ENCODE peak calls at places on chromosome 22, in ten cellular contexts. L is BJ; G is left lung; V is CD8-positive, alpha-beta T cell; N is neural progenitor cell; T is mesendoderm; O is H7; H is breast epithelium; D is transverse colon; U is colonic mucosa. A is an unnamed sample. For H3K36me3, the result is how much of the 10 kb centered on the place peaks cover.

GRCh38 chr22:42282943-42283287 is 12.5 kb upstream of the TCF20 start:
- DNase-seq in L (no peak), G (peak), V (no peak), N (peak), T (no peak), O (no peak), H (no peak), D (no peak), U (no peak), A (no peak)

GRCh38 chr22:48581821-48582469 is 1245.7 kb downstream of the BRD1 start:
- DNase-seq in L (no peak), G (no peak), V (no peak), N (peak), T (peak), O (no peak), H (no peak), D (no peak), U (no peak), A (peak)

GRCh38 chr22:42932857-42933782 is 76.0 kb upstream of the ARFGAP3 start:
- DNase-seq in L (no peak), G (peak), V (no peak), N (no peak), T (no peak), O (no peak), H (no peak), D (no peak), U (no peak), A (no peak)

GRCh38 chr22:33076368-33076767 is 18.2 kb upstream of the SYN3 start:
- DNase-seq in L (no peak), G (no peak), V (no peak), N (peak), T (peak), O (no peak), H (no peak), D (no peak), U (no peak), A (no peak)

GRCh38 chr22:30217698-30218565 is 28.6 kb downstream of the LIF start:
- DNase-seq in L (no peak), G (no peak), V (no peak), N (no peak), T (no peak), O (no peak), H (no peak), D (no peak), U (no peak), A (no peak)

GRCh38 chr22:49994361-49995058 is 18.1 kb downstream of the IL17REL start:
- DNase-seq in L (no peak), G (no peak), V (no peak), N (no peak), T (no peak), O (peak), H (no peak), D (peak), U (peak), A (no peak)

GRCh38 chr22:47801541-47802245 is 1039.2 kb downstream of the TBC1D22A start:
- DNase-seq in L (no peak), G (no peak), V (peak), N (no peak), T (no peak), O (no peak), H (no peak), D (no peak), U (no peak), A (no peak)

GRCh38 chr22:42799462-42800405 is 57.3 kb downstream of the ARFGAP3 start:
- DNase-seq in L (no peak), G (no peak), V (no peak), N (no peak), T (peak), O (peak), H (no peak), D (no peak), U (no peak), A (peak)

GRCh38 chr22:19097518-19097917 is 24.7 kb downstream of the DGCR2 start:
- DNase-seq in L (no peak), G (no peak), V (no peak), N (no peak), T (no peak), O (no peak), H (no peak), D (no peak), U (no peak), A (no peak)

GRCh38 chr22:49322861-49323622 is 504.6 kb downstream of the BRD1 start:
- DNase-seq in L (no peak), G (peak), V (peak), N (no peak), T (no peak), O (peak), H (peak), D (no peak), U (no peak), A (no peak)

GRCh38 chr22:41596776-41597634 is 7.4 kb upstream of the PMM1 start:
- DNase-seq in L (no peak), G (peak), V (no peak), N (peak), T (peak), O (peak), H (peak), D (peak), U (peak), A (peak)

GRCh38 chr22:49642331-49642730 is 185.3 kb downstream of the BRD1 start:
- DNase-seq in L (no peak), G (no peak), V (no peak), N (no peak), T (no peak), O (no peak), H (no peak), D (no peak), U (no peak), A (no peak)

GRCh38 chr22:37904572-37905533 is 1.2 kb upstream of the MICALL1 start:
- DNase-seq in L (peak), G (peak), V (no peak), N (no peak), T (peak), O (no peak), H (no peak), D (peak), U (peak), A (peak)

GRCh38 chr22:30245985-30246901 is at the start of gene LIF:
- DNase-seq in L (no peak), G (no peak), V (peak), N (peak), T (peak), O (peak), H (no peak), D (peak), U (peak), A (peak)

GRCh38 chr22:35540600-35541253 is at the start of gene RASD2:
- DNase-seq in L (no peak), G (no peak), V (no peak), N (peak), T (peak), O (peak), H (peak), D (peak), U (peak), A (peak)

GRCh38 chr22:34851918-34852662 is 213.9 kb upstream of the ISX start:
- DNase-seq in L (no peak), G (no peak), V (no peak), N (peak), T (peak), O (peak), H (no peak), D (no peak), U (no peak), A (no peak)

GRCh38 chr22:40428796-40429195 is 58.4 kb downstream of the SGSM3 start:
- DNase-seq in L (no peak), G (peak), V (no peak), N (no peak), T (no peak), O (no peak), H (no peak), D (no peak), U (no peak), A (no peak)

GRCh38 chr22:40432625-40433024 is 62.2 kb downstream of the SGSM3 start:
- DNase-seq in L (no peak), G (no peak), V (no peak), N (no peak), T (no peak), O (no peak), H (no peak), D (no peak), U (no peak), A (no peak)

GRCh38 chr22:40429481-40429880 is 59.1 kb downstream of the SGSM3 start:
- DNase-seq in L (no peak), G (peak), V (no peak), N (no peak), T (no peak), O (no peak), H (no peak), D (no peak), U (no peak), A (no peak)

GRCh38 chr22:40432167-40432566 is 61.8 kb downstream of the SGSM3 start:
- DNase-seq in L (no peak), G (no peak), V (no peak), N (no peak), T (no peak), O (no peak), H (no peak), D (no peak), U (no peak), A (no peak)

GRCh38 chr22:40431021-40431420 is 60.6 kb downstream of the SGSM3 start:
- DNase-seq in L (no peak), G (no peak), V (no peak), N (no peak), T (no peak), O (no peak), H (no peak), D (no peak), U (no peak), A (no peak)
- H3K36me3 ChIP-seq in L (under half), G (under half), V (half or more), N (under half), T (under half), O (under half), H (under half), D (under half), U (under half), A (under half)

DNA sequence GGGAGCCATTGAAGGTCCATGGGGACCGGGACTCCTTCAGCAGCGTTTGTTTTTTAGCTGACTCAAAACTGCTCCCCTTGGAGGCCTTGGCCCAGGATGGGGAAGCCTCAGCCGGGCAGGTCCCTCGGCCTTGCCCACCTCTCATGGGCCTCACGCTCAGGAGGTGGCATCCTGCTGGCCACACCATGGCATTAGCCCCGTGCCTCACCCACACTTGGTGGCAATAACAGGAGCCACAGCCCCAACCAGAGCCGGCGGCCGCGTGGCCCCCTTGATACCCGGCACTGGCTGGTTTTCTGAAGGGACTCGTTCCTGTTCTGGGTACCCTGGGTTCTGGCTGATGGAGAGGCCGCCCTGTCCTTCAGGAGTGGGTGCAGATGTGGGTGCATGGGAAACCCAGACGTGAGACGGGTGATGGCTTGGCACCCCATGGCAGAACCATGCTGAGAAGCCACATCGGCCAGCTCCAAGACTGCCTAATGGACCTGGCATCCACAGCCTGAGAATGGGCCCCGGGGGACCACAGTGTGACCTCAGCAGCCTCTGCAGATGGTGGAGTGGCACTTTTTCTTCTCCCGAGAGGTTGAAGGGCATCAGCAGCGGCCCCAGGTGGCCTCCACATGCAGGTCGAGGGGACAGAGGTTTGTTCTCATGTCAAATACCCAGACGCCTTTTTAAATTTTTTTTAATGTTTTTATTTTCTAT is 49.8 kb upstream of the PPARA start:
- DNase-seq in L (no peak), G (no peak), V (no peak), N (no peak), T (no peak), O (no peak), H (no peak), D (no peak), U (no peak), A (no peak)
- H3K36me3 ChIP-seq in L (half or more), G (under half), V (under half), N (under half), T (under half), O (under half), H (under half), D (under half), U (under half), A (half or more)

DNA sequence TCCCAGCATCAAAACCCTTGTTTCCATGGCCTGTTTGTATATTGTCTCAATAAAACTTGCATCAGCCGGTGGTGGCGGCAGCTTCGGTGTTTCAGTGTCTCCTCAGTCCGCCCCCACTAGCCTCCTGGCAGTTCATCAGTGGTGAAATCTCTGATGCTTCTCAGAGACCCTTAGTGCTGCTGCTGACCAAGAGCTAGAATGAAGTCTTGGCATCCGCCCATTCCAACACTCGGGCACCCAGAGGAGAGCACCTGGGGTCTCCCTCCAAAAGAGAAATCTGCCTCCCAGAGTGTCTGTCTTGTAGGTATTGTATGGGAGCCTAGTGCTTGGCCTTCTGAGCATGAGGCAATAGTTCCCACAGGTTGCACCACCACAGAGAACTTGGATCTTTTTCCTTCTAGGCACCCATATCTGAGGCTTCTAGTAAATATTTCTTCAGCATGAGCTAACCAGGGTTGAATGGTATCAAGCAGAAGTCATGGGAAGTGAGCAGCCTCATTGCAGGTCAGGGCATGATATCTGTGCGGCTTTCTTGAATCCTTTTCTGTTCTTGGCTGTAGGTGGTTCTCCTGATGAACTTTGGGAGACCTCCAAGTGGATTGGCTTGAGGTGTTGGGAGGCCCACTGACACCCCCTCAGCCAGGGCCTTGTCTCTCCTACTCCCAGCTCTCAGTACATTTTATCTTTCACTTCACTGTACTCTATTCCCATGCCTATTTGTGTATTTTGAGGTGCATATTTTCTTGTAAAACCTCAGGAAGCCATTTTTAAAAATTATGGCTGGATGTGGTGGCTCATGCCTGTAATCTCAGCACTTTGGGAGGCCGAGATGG is 13.2 kb upstream of the AIFM3 start:
- DNase-seq in L (peak), G (no peak), V (no peak), N (no peak), T (no peak), O (no peak), H (peak), D (no peak), U (no peak), A (no peak)
- H3K36me3 ChIP-seq in L (under half), G (under half), V (under half), N (under half), T (under half), O (under half), H (under half), D (under half), U (under half), A (under half)

GRCh38 chr22:29053048-29053702 is 8.5 kb downstream of the C22orf31 start:
- DNase-seq in L (no peak), G (no peak), V (no peak), N (no peak), T (no peak), O (no peak), H (no peak), D (no peak), U (no peak), A (no peak)

GRCh38 chr22:29050457-29050856 is 11.2 kb downstream of the C22orf31 start:
- DNase-seq in L (no peak), G (no peak), V (no peak), N (no peak), T (no peak), O (no peak), H (no peak), D (no peak), U (no peak), A (no peak)

GRCh38 chr22:29044657-29045176 is 16.9 kb downstream of the C22orf31 start:
- DNase-seq in L (no peak), G (no peak), V (no peak), N (no peak), T (no peak), O (no peak), H (no peak), D (no peak), U (no peak), A (no peak)

GRCh38 chr22:29049655-29050263 is 11.9 kb downstream of the C22orf31 start:
- DNase-seq in L (no peak), G (no peak), V (no peak), N (no peak), T (no peak), O (peak), H (no peak), D (no peak), U (no peak), A (no peak)

GRCh38 chr22:29048822-29049654 is 12.6 kb downstream of the C22orf31 start:
- DNase-seq in L (no peak), G (no peak), V (no peak), N (no peak), T (no peak), O (no peak), H (no peak), D (no peak), U (no peak), A (no peak)
- H3K36me3 ChIP-seq in L (under half), G (under half), V (under half), N (under half), T (under half), O (under half), H (under half), D (under half), U (under half), A (under half)

GRCh38 chr22:24555496-24556253 is at the start of gene SNRPD3:
- DNase-seq in L (peak), G (peak), V (peak), N (peak), T (peak), O (peak), H (peak), D (peak), U (peak), A (peak)
- H3K36me3 ChIP-seq in L (under half), G (under half), V (under half), N (under half), T (under half), O (under half), H (under half), D (under half), U (under half), A (under half)

A was measured in A673.